ENCODE peak calls at places on chromosomes 7 and 10, in seven cellular contexts. D is left lung, R is Peyer's patch, S is body of pancreas, H is BJ, M is psoas muscle, T is right cardiac atrium. C is an unnamed sample. For H3K27me3, the result is how much of the 10 kb centered on the place peaks cover.

GRCh38 chr7:98079891-98080653 is 26.6 kb upstream of the LMTK2 start:
- DNase-seq in D (no peak), R (no peak), S (no peak), H (no peak), M (no peak), T (no peak), C (no peak)

GRCh38 chr10:43076876-43077420 is at the start of gene RET:
- DNase-seq in D (peak), R (peak), S (no peak), H (no peak), M (peak), T (no peak), C (no peak)

GRCh38 chr10:124231188-124232135 is 138.1 kb upstream of the CHST15 start:
- DNase-seq in D (no peak), R (no peak), S (no peak), H (no peak), M (no peak), T (no peak), C (peak)

GRCh38 chr7:133984023-133984422 is 143.1 kb upstream of the LRGUK start:
- DNase-seq in D (no peak), R (no peak), S (no peak), H (no peak), M (no peak), T (no peak), C (no peak)

GRCh38 chr7:47497367-47498096 is 84.4 kb downstream of the TNS3 start:
- DNase-seq in D (no peak), R (no peak), S (no peak), H (no peak), M (no peak), T (no peak), C (no peak)

GRCh38 chr10:97828721-97829120 is 20.9 kb upstream of the GOLGA7B start:
- DNase-seq in D (no peak), R (no peak), S (no peak), H (no peak), M (no peak), T (no peak), C (no peak)

GRCh38 chr10:3886191-3886590 is 101.2 kb upstream of the KLF6 start:
- DNase-seq in D (peak), R (no peak), S (peak), H (no peak), M (no peak), T (peak), C (no peak)

GRCh38 chr7:101667399-101667798 is 38.3 kb upstream of the MYL10 start:
- DNase-seq in D (no peak), R (no peak), S (no peak), H (no peak), M (no peak), T (no peak), C (no peak)

GRCh38 chr7:56092789-56093531 is at the start of gene PHKG1:
- DNase-seq in D (peak), R (peak), S (peak), H (peak), M (peak), T (peak), C (no peak)

GRCh38 chr7:81308643-81309354 is 389.9 kb upstream of the SEMA3C start:
- DNase-seq in D (no peak), R (no peak), S (no peak), H (peak), M (no peak), T (no peak), C (no peak)

GRCh38 chr10:12782537-12782936 is 219.0 kb downstream of the CCDC3 start:
- DNase-seq in D (no peak), R (no peak), S (peak), H (no peak), M (peak), T (peak), C (peak)

GRCh38 chr7:44194069-44194468 is 4.8 kb upstream of the GCK start:
- DNase-seq in D (no peak), R (no peak), S (no peak), H (no peak), M (no peak), T (no peak), C (no peak)

GRCh38 chr7:133750287-133750686 is 376.9 kb upstream of the LRGUK start:
- DNase-seq in D (no peak), R (no peak), S (no peak), H (no peak), M (no peak), T (no peak), C (no peak)

GRCh38 chr10:115503546-115503945 is 410.4 kb downstream of the ATRNL1 start:
- DNase-seq in D (no peak), R (no peak), S (no peak), H (no peak), M (no peak), T (no peak), C (no peak)

GRCh38 chr7:127177156-127177555 is 75.6 kb downstream of the GRM8 start:
- DNase-seq in D (no peak), R (no peak), S (no peak), H (no peak), M (no peak), T (no peak), C (no peak)

GRCh38 chr10:93074137-93074596 is 474 bp downstream of the CYP26A1 start:
- DNase-seq in D (no peak), R (no peak), S (no peak), H (no peak), M (no peak), T (peak), C (no peak)

GRCh38 chr7:83677180-83677866 is 28.4 kb upstream of the SEMA3E start:
- DNase-seq in D (peak), R (no peak), S (no peak), H (peak), M (no peak), T (no peak), C (no peak)

GRCh38 chr10:15461353-15462108 is 90.4 kb upstream of the FAM171A1 start:
- DNase-seq in D (no peak), R (no peak), S (peak), H (peak), M (peak), T (peak), C (no peak)

GRCh38 chr7:104926905-104927454 is 87.0 kb upstream of the KMT2E start:
- DNase-seq in D (peak), R (no peak), S (peak), H (no peak), M (no peak), T (peak), C (no peak)

GRCh38 chr10:69278446-69278963 is at the start of gene HK1:
- DNase-seq in D (no peak), R (no peak), S (peak), H (no peak), M (no peak), T (peak), C (no peak)

GRCh38 chr10:58734116-58734515 is 221.4 kb downstream of the BICC1 start:
- DNase-seq in D (no peak), R (no peak), S (no peak), H (peak), M (no peak), T (no peak), C (no peak)

GRCh38 chr7:44379366-44380178 is 54.2 kb upstream of the CAMK2B start:
- DNase-seq in D (no peak), R (no peak), S (no peak), H (no peak), M (no peak), T (no peak), C (no peak)

GRCh38 chr7:139544645-139545044 is 21.2 kb downstream of the CLEC2L start:
- DNase-seq in D (no peak), R (no peak), S (no peak), H (no peak), M (no peak), T (no peak), C (no peak)

GRCh38 chr10:35585903-35586535 is 19.1 kb upstream of the GJD4 start:
- DNase-seq in D (no peak), R (no peak), S (no peak), H (no peak), M (no peak), T (no peak), C (no peak)

GRCh38 chr10:88019753-88020152 is 156.3 kb downstream of the PTEN start:
- DNase-seq in D (no peak), R (no peak), S (no peak), H (no peak), M (no peak), T (no peak), C (no peak)

GRCh38 chr7:12889391-12889790 is 202.0 kb downstream of the ARL4A start:
- DNase-seq in D (no peak), R (no peak), S (no peak), H (no peak), M (no peak), T (no peak), C (no peak)

GRCh38 chr7:2108501-2109250 is 124.1 kb downstream of the MAD1L1 start:
- DNase-seq in D (no peak), R (no peak), S (no peak), H (no peak), M (no peak), T (no peak), C (no peak)

GRCh38 chr7:92808006-92808405 is 28.4 kb downstream of the CDK6 start:
- DNase-seq in D (no peak), R (no peak), S (no peak), H (no peak), M (no peak), T (no peak), C (no peak)

GRCh38 chr7:22453159-22453558 is 46.8 kb downstream of the STEAP1B start:
- DNase-seq in D (no peak), R (no peak), S (no peak), H (no peak), M (no peak), T (no peak), C (no peak)

DNA sequence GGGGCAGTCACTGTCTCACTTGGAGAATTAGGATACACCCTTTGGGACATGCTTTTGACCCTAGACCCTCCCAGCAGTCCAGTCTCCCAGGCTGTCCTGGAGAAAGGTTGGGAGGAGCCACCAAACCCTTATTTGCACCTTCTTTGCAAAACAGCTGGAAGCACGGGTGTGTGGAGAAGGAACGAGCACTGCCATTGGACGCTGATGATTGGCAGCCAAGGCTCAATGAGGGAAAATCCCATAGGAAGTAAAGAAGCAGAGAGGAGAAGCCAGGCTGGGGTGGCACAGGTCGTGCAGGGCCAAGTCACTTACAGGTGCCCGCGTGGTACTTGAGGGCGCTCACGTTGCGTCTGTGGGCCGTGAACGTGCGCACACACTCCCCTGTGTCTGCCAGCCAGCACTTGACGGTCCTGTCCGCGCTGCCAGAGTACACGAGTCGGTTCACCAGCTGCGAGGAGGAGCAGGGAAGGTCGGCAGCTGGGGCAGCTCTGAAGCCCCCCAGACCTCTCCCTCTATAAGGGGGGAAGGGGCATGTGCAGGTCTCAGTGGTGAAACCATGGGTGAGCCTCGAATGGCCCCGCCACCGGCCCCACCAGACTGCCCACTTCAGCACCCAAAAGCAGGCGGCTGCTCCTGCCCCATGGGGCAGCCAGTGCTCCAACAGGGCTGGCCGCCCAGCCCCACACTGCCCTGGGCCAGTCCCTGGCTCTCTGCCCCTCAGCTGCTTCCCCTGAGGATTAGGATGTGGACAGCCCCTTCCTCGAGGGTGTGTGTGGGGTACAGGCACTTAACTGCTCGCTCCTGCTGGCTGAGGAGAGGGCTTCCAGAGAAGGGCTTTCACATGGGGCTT is 24.8 kb downstream of the WDR86 start:
- DNase-seq in D (no peak), R (peak), S (no peak), H (no peak), M (peak), T (no peak), C (no peak)
- H3K27me3 ChIP-seq in D (under half), R (under half), S (under half), H (under half), M (under half), T (under half), C (under half)

GRCh38 chr7:151549644-151550043 is 29.9 kb upstream of the RHEB start:
- DNase-seq in D (no peak), R (no peak), S (no peak), H (no peak), M (no peak), T (no peak), C (no peak)
- H3K27me3 ChIP-seq in D (under half), R (under half), S (under half), H (under half), M (under half), T (under half), C (under half)

DNA sequence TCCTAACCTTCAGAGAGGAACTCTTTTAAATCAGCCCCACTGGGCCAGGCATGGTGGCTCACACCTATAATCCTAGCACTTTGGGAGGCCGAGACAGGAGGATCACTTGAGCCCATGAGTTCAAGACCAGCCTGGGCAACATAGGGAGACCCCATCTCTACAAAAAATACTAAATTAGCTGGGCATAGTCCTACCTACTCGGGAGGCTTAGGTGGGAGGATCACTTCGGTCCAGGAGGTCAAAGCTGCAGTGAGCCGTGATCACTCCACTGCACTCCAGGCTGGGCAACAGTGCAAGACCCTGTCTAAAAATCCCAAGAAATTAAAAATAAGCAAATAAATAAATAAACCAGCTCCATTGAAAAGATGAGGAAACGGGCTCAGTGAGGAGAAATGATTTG is 45.2 kb upstream of the SLF2 start:
- DNase-seq in D (no peak), R (no peak), S (no peak), H (no peak), M (no peak), T (no peak), C (no peak)
- H3K27me3 ChIP-seq in D (under half), R (under half), S (under half), H (under half), M (under half), T (under half), C (under half)

GRCh38 chr7:27146491-27147210 is 923 bp downstream of the HOXA6 start:
- DNase-seq in D (no peak), R (peak), S (no peak), H (no peak), M (peak), T (no peak), C (no peak)
- H3K27me3 ChIP-seq in D (under half), R (under half), S (under half), H (under half), M (under half), T (under half), C (under half)

DNA sequence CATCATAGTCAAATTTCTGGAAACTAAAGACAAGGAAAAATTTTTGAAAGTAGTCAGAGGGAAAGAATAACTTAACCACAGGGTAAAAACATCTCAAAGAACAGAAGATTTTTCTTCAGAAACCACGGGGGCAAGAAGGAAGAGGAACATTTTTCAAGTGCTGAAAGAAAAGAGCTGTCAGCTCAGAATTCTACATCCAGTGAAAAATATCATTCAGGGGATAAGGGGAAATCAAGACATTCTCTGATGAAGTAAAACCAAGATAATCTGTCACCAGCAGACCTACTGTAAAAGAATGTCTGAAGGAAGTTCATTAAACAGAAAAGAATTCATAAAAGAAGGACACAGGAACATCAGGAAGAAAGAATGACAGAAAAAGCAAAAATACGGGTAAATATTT is 111.2 kb upstream of the TMEM72 start:
- DNase-seq in D (no peak), R (no peak), S (no peak), H (no peak), M (no peak), T (no peak), C (no peak)
- H3K27me3 ChIP-seq in D (under half), R (under half), S (under half), H (under half), M (under half), T (under half), C (under half)

GRCh38 chr7:20793686-20794394 is 7.2 kb upstream of the SP8 start:
- DNase-seq in D (no peak), R (no peak), S (no peak), H (no peak), M (no peak), T (no peak), C (no peak)
- H3K27me3 ChIP-seq in D (half or more), R (under half), S (under half), H (under half), M (under half), T (under half), C (under half)

GRCh38 chr10:132939378-132939955 is 2.9 kb downstream of the CFAP46 start:
- DNase-seq in D (no peak), R (no peak), S (no peak), H (no peak), M (no peak), T (no peak), C (no peak)

GRCh38 chr10:132938472-132939329 is 3.7 kb downstream of the CFAP46 start:
- DNase-seq in D (no peak), R (no peak), S (no peak), H (no peak), M (no peak), T (no peak), C (no peak)

GRCh38 chr10:132941640-132942051 is 724 bp downstream of the CFAP46 start:
- DNase-seq in D (no peak), R (no peak), S (no peak), H (no peak), M (no peak), T (no peak), C (no peak)

GRCh38 chr10:132940791-132941465 is 1.4 kb downstream of the CFAP46 start:
- DNase-seq in D (no peak), R (no peak), S (no peak), H (no peak), M (no peak), T (no peak), C (no peak)

GRCh38 chr10:132939957-132940790 is 2.2 kb downstream of the CFAP46 start:
- DNase-seq in D (no peak), R (no peak), S (no peak), H (no peak), M (peak), T (no peak), C (no peak)
- H3K27me3 ChIP-seq in D (under half), R (under half), S (under half), H (under half), M (under half), T (under half), C (under half)

GRCh38 chr10:99531696-99532050 is 1.1 kb upstream of the NKX2-3 start:
- DNase-seq in D (no peak), R (no peak), S (no peak), H (no peak), M (no peak), T (no peak), C (no peak)

GRCh38 chr10:99531026-99531695 is 1.6 kb upstream of the NKX2-3 start:
- DNase-seq in D (no peak), R (no peak), S (no peak), H (no peak), M (no peak), T (no peak), C (no peak)

GRCh38 chr10:99532687-99533495 is at the start of gene NKX2-3:
- DNase-seq in D (peak), R (peak), S (peak), H (no peak), M (peak), T (peak), C (no peak)

GRCh38 chr10:99533496-99534455 is 1.0 kb downstream of the NKX2-3 start:
- DNase-seq in D (no peak), R (no peak), S (no peak), H (no peak), M (no peak), T (no peak), C (no peak)

DNA sequence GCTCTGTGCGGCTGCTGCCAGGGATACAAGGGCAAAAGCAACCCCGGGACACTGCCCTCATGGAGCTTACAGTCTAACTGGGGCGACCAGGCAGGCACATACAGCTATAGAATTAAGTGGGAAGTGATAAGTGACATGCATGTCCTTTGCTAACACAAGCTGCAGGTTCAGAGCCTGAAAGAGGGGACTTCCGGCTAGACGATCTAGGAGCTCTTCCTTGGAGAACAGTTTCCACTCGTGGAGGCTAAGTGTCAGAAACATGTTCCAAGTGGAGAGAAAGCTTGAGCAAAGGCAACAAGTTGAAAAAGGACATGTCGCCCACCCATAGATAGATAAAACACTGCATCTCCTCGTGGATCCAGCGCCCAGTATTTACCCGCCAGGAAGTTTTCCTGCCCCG is 548 bp upstream of the NKX2-3 start:
- DNase-seq in D (no peak), R (no peak), S (no peak), H (no peak), M (no peak), T (no peak), C (no peak)
- H3K27me3 ChIP-seq in D (half or more), R (under half), S (under half), H (half or more), M (half or more), T (under half), C (under half)

DNA sequence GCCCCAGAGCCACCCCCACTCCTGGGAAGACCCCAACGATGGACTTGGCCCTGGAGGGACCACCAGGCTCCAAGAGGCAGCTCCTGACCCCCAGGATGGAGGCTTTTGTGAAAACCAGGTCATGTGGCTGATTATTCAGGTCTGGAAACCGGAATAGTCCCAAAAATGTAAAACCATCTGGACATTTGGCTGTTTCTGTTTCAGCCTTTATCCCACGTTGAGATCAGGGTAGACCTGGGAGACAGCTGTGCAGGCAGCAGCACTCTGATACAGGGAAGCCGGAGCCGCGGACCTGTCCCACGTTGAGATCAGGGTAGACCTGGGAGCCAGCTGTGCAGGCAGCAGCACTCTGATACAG is 7.1 kb upstream of the ADGRA1 start:
- DNase-seq in D (no peak), R (no peak), S (no peak), H (no peak), M (no peak), T (no peak), C (no peak)
- H3K27me3 ChIP-seq in D (under half), R (under half), S (under half), H (under half), M (under half), T (under half), C (under half)

DNA sequence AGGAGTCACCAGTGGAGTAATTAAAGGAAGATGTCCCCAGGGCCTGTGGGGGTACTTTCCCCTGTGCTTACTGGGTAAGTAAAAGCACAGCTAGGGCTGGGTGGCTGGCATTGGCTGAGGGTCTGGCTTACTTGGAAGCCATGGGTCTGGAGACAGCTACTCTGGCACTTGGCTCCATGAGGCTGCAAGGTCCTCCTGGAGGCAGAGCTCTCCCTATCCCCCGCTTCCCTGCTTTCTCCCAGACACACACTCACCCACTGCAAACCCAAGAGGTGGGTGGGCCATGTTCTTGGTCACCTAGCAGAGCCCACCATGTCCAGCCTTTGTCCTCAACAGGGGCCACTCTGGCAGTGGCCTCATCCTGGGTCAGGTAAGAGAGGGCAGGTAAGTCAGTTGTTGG is 13.3 kb downstream of the EMX2 start:
- DNase-seq in D (no peak), R (no peak), S (no peak), H (no peak), M (no peak), T (no peak), C (no peak)
- H3K27me3 ChIP-seq in D (half or more), R (under half), S (under half), H (under half), M (under half), T (under half), C (under half)

C was measured in CD8-positive, alpha-beta T cell.